ENCODE peak calls at places on chromosomes 4 and X, in five cellular contexts. One of them, this sample, is unnamed.

GRCh38 chrX:100911731-100912130 is 17.0 kb downstream of the XKRX start:
- DNase-seq in progenitor cell of endocrine pancreas: no peak
- DNase-seq in RWPE1: peak
- DNase-seq in lower leg skin: no peak
- DNase-seq in activated CD4-positive, alpha-beta T cell treated with anti-CD3 and anti-CD28 coated beads for 24 hours: no peak
- DNase-seq in this sample: no peak

GRCh38 chr4:52627876-52628275 is 31.2 kb downstream of the USP46 start:
- DNase-seq in progenitor cell of endocrine pancreas: no peak
- DNase-seq in activated CD4-positive, alpha-beta T cell treated with anti-CD3 and anti-CD28 coated beads for 24 hours: no peak
- DNase-seq in lower leg skin: peak
- DNase-seq in RWPE1: no peak
- DNase-seq in this sample: no peak

GRCh38 chrX:115690554-115691216 is 129.7 kb downstream of the PLS3 start:
- DNase-seq in RWPE1: peak
- DNase-seq in activated CD4-positive, alpha-beta T cell treated with anti-CD3 and anti-CD28 coated beads for 24 hours: peak
- DNase-seq in progenitor cell of endocrine pancreas: peak
- DNase-seq in lower leg skin: peak
- DNase-seq in this sample: peak

GRCh38 chr4:76953956-76954355 is 4.4 kb downstream of the SEPTIN11 start:
- DNase-seq in activated CD4-positive, alpha-beta T cell treated with anti-CD3 and anti-CD28 coated beads for 24 hours: no peak
- DNase-seq in RWPE1: no peak
- DNase-seq in progenitor cell of endocrine pancreas: no peak
- DNase-seq in lower leg skin: no peak
- DNase-seq in this sample: no peak

GRCh38 chr4:107500551-107500950 is 219.5 kb downstream of the PAPSS1 start:
- DNase-seq in activated CD4-positive, alpha-beta T cell treated with anti-CD3 and anti-CD28 coated beads for 24 hours: no peak
- DNase-seq in RWPE1: no peak
- DNase-seq in progenitor cell of endocrine pancreas: no peak
- DNase-seq in lower leg skin: no peak
- DNase-seq in this sample: no peak

GRCh38 chr4:139918994-139919393 is 235.0 kb downstream of the MAML3 start:
- DNase-seq in lower leg skin: no peak
- DNase-seq in activated CD4-positive, alpha-beta T cell treated with anti-CD3 and anti-CD28 coated beads for 24 hours: no peak
- DNase-seq in RWPE1: no peak
- DNase-seq in progenitor cell of endocrine pancreas: no peak
- DNase-seq in this sample: no peak

GRCh38 chr4:165967486-165967885 is 94.4 kb downstream of the TLL1 start:
- DNase-seq in RWPE1: peak
- DNase-seq in activated CD4-positive, alpha-beta T cell treated with anti-CD3 and anti-CD28 coated beads for 24 hours: no peak
- DNase-seq in progenitor cell of endocrine pancreas: no peak
- DNase-seq in lower leg skin: no peak
- DNase-seq in this sample: no peak

GRCh38 chr4:109590841-109591357 is 30.9 kb downstream of the MCUB start:
- DNase-seq in activated CD4-positive, alpha-beta T cell treated with anti-CD3 and anti-CD28 coated beads for 24 hours: no peak
- DNase-seq in RWPE1: no peak
- DNase-seq in progenitor cell of endocrine pancreas: no peak
- DNase-seq in lower leg skin: no peak
- DNase-seq in this sample: no peak

GRCh38 chr4:185110375-185110823 is 32.7 kb upstream of the SLC25A4 start:
- DNase-seq in progenitor cell of endocrine pancreas: no peak
- DNase-seq in lower leg skin: no peak
- DNase-seq in RWPE1: no peak
- DNase-seq in activated CD4-positive, alpha-beta T cell treated with anti-CD3 and anti-CD28 coated beads for 24 hours: no peak
- DNase-seq in this sample: no peak

GRCh38 chrX:45747905-45748304 is 547.2 kb upstream of the DIPK2B start:
- DNase-seq in progenitor cell of endocrine pancreas: no peak
- DNase-seq in lower leg skin: no peak
- DNase-seq in RWPE1: no peak
- DNase-seq in activated CD4-positive, alpha-beta T cell treated with anti-CD3 and anti-CD28 coated beads for 24 hours: no peak
- DNase-seq in this sample: no peak

GRCh38 chr4:23425570-23425969 is 464.3 kb downstream of the PPARGC1A start:
- DNase-seq in lower leg skin: no peak
- DNase-seq in activated CD4-positive, alpha-beta T cell treated with anti-CD3 and anti-CD28 coated beads for 24 hours: no peak
- DNase-seq in progenitor cell of endocrine pancreas: no peak
- DNase-seq in RWPE1: no peak
- DNase-seq in this sample: no peak

GRCh38 chr4:8311096-8312068 is 41.8 kb downstream of the HTRA3 start:
- DNase-seq in RWPE1: no peak
- DNase-seq in activated CD4-positive, alpha-beta T cell treated with anti-CD3 and anti-CD28 coated beads for 24 hours: no peak
- DNase-seq in progenitor cell of endocrine pancreas: no peak
- DNase-seq in lower leg skin: no peak
- DNase-seq in this sample: no peak

GRCh38 chr4:78534286-78534955 is 17.1 kb upstream of the ANXA3 start:
- DNase-seq in RWPE1: no peak
- DNase-seq in progenitor cell of endocrine pancreas: no peak
- DNase-seq in activated CD4-positive, alpha-beta T cell treated with anti-CD3 and anti-CD28 coated beads for 24 hours: no peak
- DNase-seq in lower leg skin: no peak
- DNase-seq in this sample: peak

GRCh38 chr4:86967061-86967460 is 32.2 kb downstream of the AFF1 start:
- DNase-seq in RWPE1: no peak
- DNase-seq in lower leg skin: no peak
- DNase-seq in activated CD4-positive, alpha-beta T cell treated with anti-CD3 and anti-CD28 coated beads for 24 hours: no peak
- DNase-seq in progenitor cell of endocrine pancreas: no peak
- DNase-seq in this sample: no peak

GRCh38 chr4:19329077-19329476 is 922.6 kb upstream of the SLIT2 start:
- DNase-seq in progenitor cell of endocrine pancreas: no peak
- DNase-seq in RWPE1: no peak
- DNase-seq in lower leg skin: no peak
- DNase-seq in activated CD4-positive, alpha-beta T cell treated with anti-CD3 and anti-CD28 coated beads for 24 hours: no peak
- DNase-seq in this sample: no peak

GRCh38 chr4:140309124-140309870 is 64.1 kb upstream of the SCOC start:
- DNase-seq in RWPE1: no peak
- DNase-seq in lower leg skin: no peak
- DNase-seq in progenitor cell of endocrine pancreas: no peak
- DNase-seq in activated CD4-positive, alpha-beta T cell treated with anti-CD3 and anti-CD28 coated beads for 24 hours: no peak
- DNase-seq in this sample: no peak

GRCh38 chrX:69298466-69299140 is 133.3 kb upstream of the PJA1 start:
- DNase-seq in RWPE1: no peak
- DNase-seq in lower leg skin: no peak
- DNase-seq in activated CD4-positive, alpha-beta T cell treated with anti-CD3 and anti-CD28 coated beads for 24 hours: no peak
- DNase-seq in progenitor cell of endocrine pancreas: no peak
- DNase-seq in this sample: no peak

GRCh38 chrX:136525738-136526606 is 6.0 kb upstream of the VGLL1 start:
- DNase-seq in activated CD4-positive, alpha-beta T cell treated with anti-CD3 and anti-CD28 coated beads for 24 hours: no peak
- DNase-seq in RWPE1: peak
- DNase-seq in lower leg skin: peak
- DNase-seq in progenitor cell of endocrine pancreas: no peak
- DNase-seq in this sample: peak

GRCh38 chr4:124904723-124905390 is 192.3 kb upstream of the ANKRD50 start:
- DNase-seq in activated CD4-positive, alpha-beta T cell treated with anti-CD3 and anti-CD28 coated beads for 24 hours: no peak
- DNase-seq in lower leg skin: no peak
- DNase-seq in RWPE1: no peak
- DNase-seq in progenitor cell of endocrine pancreas: no peak
- DNase-seq in this sample: no peak

GRCh38 chr4:159174645-159175147 is 71.8 kb downstream of the RAPGEF2 start:
- DNase-seq in lower leg skin: no peak
- DNase-seq in activated CD4-positive, alpha-beta T cell treated with anti-CD3 and anti-CD28 coated beads for 24 hours: no peak
- DNase-seq in RWPE1: no peak
- DNase-seq in progenitor cell of endocrine pancreas: no peak
- DNase-seq in this sample: no peak

GRCh38 chrX:7062276-7062675 is 85.2 kb upstream of the STS start:
- DNase-seq in RWPE1: no peak
- DNase-seq in activated CD4-positive, alpha-beta T cell treated with anti-CD3 and anti-CD28 coated beads for 24 hours: no peak
- DNase-seq in lower leg skin: no peak
- DNase-seq in progenitor cell of endocrine pancreas: no peak
- DNase-seq in this sample: no peak

GRCh38 chrX:105460366-105460765 is 239.9 kb upstream of the TEX13A start:
- DNase-seq in activated CD4-positive, alpha-beta T cell treated with anti-CD3 and anti-CD28 coated beads for 24 hours: no peak
- DNase-seq in progenitor cell of endocrine pancreas: no peak
- DNase-seq in lower leg skin: no peak
- DNase-seq in RWPE1: no peak
- DNase-seq in this sample: no peak

GRCh38 chr4:23171971-23172370 is 479.2 kb downstream of the GBA3 start:
- DNase-seq in progenitor cell of endocrine pancreas: no peak
- DNase-seq in RWPE1: no peak
- DNase-seq in lower leg skin: no peak
- DNase-seq in activated CD4-positive, alpha-beta T cell treated with anti-CD3 and anti-CD28 coated beads for 24 hours: no peak
- DNase-seq in this sample: peak

GRCh38 chr4:98377626-98378025 is 116.4 kb downstream of the RAP1GDS1 start:
- DNase-seq in lower leg skin: no peak
- DNase-seq in activated CD4-positive, alpha-beta T cell treated with anti-CD3 and anti-CD28 coated beads for 24 hours: no peak
- DNase-seq in RWPE1: no peak
- DNase-seq in progenitor cell of endocrine pancreas: no peak
- DNase-seq in this sample: no peak